ENCODE peak calls at places on chromosomes 1 and 21, in seven cellular contexts. A, Q, R, F, X, Y and L are unnamed samples.

GRCh38 chr1:240190881-240191385 is 99.2 kb downstream of the FMN2 start:
- DNase-seq in A (peak), Q (peak), R (no peak), F (no peak), X (no peak), Y (no peak), L (peak)

GRCh38 chr1:37764888-37765441 is at the start of gene EPHA10:
- DNase-seq in A (no peak), Q (no peak), R (no peak), F (no peak), X (no peak), Y (no peak), L (no peak)

GRCh38 chr1:10889628-10890353 is 93.3 kb upstream of the CASZ1 start:
- DNase-seq in A (no peak), Q (no peak), R (no peak), F (no peak), X (no peak), Y (no peak), L (no peak)

GRCh38 chr1:203744008-203744972 is 20.7 kb upstream of the LAX1 start:
- DNase-seq in A (peak), Q (peak), R (no peak), F (peak), X (no peak), Y (peak), L (peak)

GRCh38 chr1:43797926-43798325 is 90.6 kb downstream of the ST3GAL3 start:
- DNase-seq in A (no peak), Q (no peak), R (no peak), F (no peak), X (no peak), Y (no peak), L (no peak)

GRCh38 chr1:117335376-117336086 is 31.7 kb upstream of the MAN1A2 start:
- DNase-seq in A (no peak), Q (no peak), R (no peak), F (no peak), X (no peak), Y (no peak), L (no peak)

GRCh38 chr1:89035080-89035479 is 12.4 kb upstream of the GBP3 start:
- DNase-seq in A (no peak), Q (no peak), R (no peak), F (no peak), X (no peak), Y (no peak), L (no peak)

GRCh38 chr1:235051521-235051920 is 77.1 kb downstream of the TOMM20 start:
- DNase-seq in A (no peak), Q (no peak), R (no peak), F (peak), X (no peak), Y (no peak), L (no peak)

GRCh38 chr1:24897263-24898151 is 32.6 kb downstream of the RUNX3 start:
- DNase-seq in A (peak), Q (no peak), R (no peak), F (no peak), X (no peak), Y (no peak), L (no peak)

GRCh38 chr1:228744356-228744755 is 9.1 kb downstream of the RHOU start:
- DNase-seq in A (no peak), Q (no peak), R (no peak), F (no peak), X (no peak), Y (no peak), L (no peak)
- H3K4me3 ChIP-seq in A (no peak), Q (no peak), R (no peak), F (no peak), X (no peak), Y (no peak), L (no peak)

DNA sequence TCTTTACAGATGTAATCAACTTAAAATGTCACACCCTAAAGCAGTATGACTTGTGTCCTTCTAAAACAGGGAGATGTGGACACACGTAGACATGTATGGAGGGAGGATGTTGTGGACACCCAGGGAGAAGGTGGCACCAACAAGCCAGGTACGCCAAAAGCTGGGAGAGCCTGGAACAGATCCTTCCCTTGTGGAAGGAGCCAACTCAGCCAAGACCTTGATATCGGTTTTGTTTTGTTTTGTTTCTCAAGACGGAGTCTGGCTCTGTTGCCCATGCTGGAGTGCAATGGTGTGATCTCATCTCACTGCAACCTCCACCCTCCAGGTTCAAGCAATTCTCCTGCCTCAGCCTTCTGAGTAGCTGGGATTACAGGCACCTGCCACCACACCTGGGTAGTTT is 45.6 kb downstream of the CHAF1B start:
- DNase-seq in A (no peak), Q (peak), R (no peak), F (no peak), X (no peak), Y (no peak), L (no peak)
- H3K4me3 ChIP-seq in A (peak), Q (peak), R (no peak), F (peak), X (no peak), Y (peak), L (no peak)

GRCh38 chr21:45320261-45320990 is 32.7 kb upstream of the POFUT2 start:
- DNase-seq in A (no peak), Q (no peak), R (no peak), F (peak), X (no peak), Y (no peak), L (no peak)
- H3K4me3 ChIP-seq in A (peak), Q (no peak), R (no peak), F (no peak), X (no peak), Y (no peak), L (no peak)

DNA sequence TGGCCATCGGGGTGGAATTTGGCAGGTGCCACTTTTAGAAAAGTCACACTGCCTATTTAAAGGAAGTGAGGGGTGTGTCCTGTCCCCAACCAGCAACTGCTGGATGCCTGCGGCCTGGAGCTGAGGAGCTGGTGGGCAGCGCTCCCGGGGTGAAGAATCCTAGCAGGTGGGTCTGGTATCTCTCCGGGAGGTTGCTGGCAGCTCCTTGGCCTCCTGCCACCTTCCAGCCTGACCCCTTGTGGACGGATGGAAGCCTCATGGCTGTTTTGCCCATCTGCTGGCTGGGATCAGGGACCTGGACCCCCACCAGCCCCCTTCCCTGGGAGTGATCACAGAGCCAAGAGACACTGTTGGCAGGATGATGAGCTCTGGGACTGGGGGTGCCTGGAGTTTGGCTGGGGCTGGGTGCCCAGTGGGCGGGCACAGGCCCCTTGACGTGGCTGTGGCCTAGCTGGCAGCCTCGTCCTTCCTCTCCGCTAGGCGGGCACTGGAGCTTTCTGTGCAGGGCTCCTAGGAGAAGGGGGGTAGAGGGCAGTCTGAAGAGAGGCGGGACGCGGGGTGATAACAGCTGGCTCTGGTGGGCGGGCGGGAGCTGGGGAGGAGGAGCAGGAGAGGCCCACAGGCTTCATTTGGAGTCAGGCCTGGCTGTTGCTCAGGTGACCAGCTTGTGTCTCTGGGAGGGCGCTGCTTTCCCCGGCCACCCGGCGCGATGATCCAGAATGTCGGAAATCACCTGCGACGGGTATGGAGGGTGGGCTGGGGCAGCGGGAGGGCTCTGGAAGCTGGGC is at the start of gene ACOT11:
- DNase-seq in A (peak), Q (peak), R (peak), F (peak), X (peak), Y (peak), L (no peak)
- H3K4me3 ChIP-seq in A (peak), Q (no peak), R (no peak), F (peak), X (no peak), Y (peak), L (no peak)

DNA sequence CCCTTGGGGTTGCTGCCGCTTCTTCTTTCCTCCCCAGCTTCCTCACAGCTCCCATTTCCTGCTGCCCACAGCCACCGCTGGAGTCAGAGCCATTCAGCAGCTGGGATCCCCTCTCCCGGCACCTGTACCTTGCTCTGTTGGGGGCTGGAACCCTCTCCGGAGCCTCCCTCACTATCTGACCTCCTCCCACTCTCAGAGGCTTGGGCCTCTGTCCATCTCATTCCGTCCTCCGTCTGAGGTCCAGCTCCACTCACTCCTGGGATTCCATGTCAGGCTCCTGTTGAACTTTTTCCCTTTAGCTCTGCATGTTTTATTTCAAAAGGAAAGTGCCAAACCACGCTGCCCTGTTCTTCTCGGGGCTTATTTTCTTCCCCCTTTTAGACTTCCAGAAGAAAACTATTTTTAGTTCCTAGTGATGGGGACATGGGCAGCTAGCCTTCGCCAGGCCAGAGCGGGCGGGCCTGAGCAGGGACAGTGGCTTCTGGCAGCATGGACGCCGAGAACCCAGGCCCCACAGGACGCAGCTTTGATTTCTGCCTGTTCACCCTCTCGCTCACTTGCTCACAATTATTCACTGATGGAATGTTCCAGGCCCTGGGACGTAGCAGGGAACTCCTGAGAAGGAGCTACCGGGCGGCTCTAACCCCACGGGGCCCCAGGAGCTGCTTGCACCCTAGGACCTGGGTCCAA is 79.2 kb downstream of the ARHGEF10L start:
- DNase-seq in A (no peak), Q (no peak), R (no peak), F (no peak), X (no peak), Y (no peak), L (no peak)
- H3K4me3 ChIP-seq in A (peak), Q (no peak), R (no peak), F (peak), X (no peak), Y (peak), L (no peak)